ENCODE peak calls at places on chromosome 1, in seven cellular contexts. One of them, this sample, is unnamed.

GRCh38 chr1:245932302-245932972 is 574.6 kb downstream of the SMYD3 start:
- DNase-seq in MM.1S: no peak
- DNase-seq in prostate gland: no peak
- DNase-seq in neural crest cell: no peak
- DNase-seq in WTC11: no peak
- DNase-seq in fibroblast of lung: no peak
- DNase-seq in IMR-90: no peak
- DNase-seq in this sample: no peak

GRCh38 chr1:60960846-60961542 is 121.4 kb upstream of the NFIA start:
- DNase-seq in fibroblast of lung: no peak
- DNase-seq in IMR-90: no peak
- DNase-seq in WTC11: no peak
- DNase-seq in prostate gland: no peak
- DNase-seq in MM.1S: no peak
- DNase-seq in neural crest cell: no peak
- DNase-seq in this sample: no peak

GRCh38 chr1:243528459-243529120 is 272.7 kb downstream of the SDCCAG8 start:
- DNase-seq in MM.1S: no peak
- DNase-seq in WTC11: no peak
- DNase-seq in IMR-90: no peak
- DNase-seq in neural crest cell: no peak
- DNase-seq in prostate gland: no peak
- DNase-seq in fibroblast of lung: no peak
- DNase-seq in this sample: no peak

GRCh38 chr1:238176441-238176840 is 285.7 kb upstream of the ZP4 start:
- DNase-seq in fibroblast of lung: no peak
- DNase-seq in prostate gland: no peak
- DNase-seq in neural crest cell: no peak
- DNase-seq in MM.1S: no peak
- DNase-seq in WTC11: no peak
- DNase-seq in IMR-90: no peak
- DNase-seq in this sample: no peak

GRCh38 chr1:109792056-109792831 is 28.5 kb upstream of the EPS8L3 start:
- DNase-seq in neural crest cell: peak
- DNase-seq in prostate gland: no peak
- DNase-seq in IMR-90: peak
- DNase-seq in fibroblast of lung: peak
- DNase-seq in MM.1S: no peak
- DNase-seq in WTC11: peak
- DNase-seq in this sample: peak

GRCh38 chr1:110433803-110434202 is 17.1 kb upstream of the PROK1 start:
- DNase-seq in prostate gland: no peak
- DNase-seq in neural crest cell: no peak
- DNase-seq in fibroblast of lung: peak
- DNase-seq in MM.1S: peak
- DNase-seq in IMR-90: peak
- DNase-seq in WTC11: peak
- DNase-seq in this sample: peak

GRCh38 chr1:54581621-54582035 is 33.6 kb downstream of the ACOT11 start:
- DNase-seq in prostate gland: peak
- DNase-seq in MM.1S: no peak
- DNase-seq in WTC11: no peak
- DNase-seq in IMR-90: peak
- DNase-seq in fibroblast of lung: peak
- DNase-seq in neural crest cell: no peak
- DNase-seq in this sample: no peak

GRCh38 chr1:91166106-91166712 is 144.4 kb upstream of the ZNF644 start:
- DNase-seq in prostate gland: no peak
- DNase-seq in fibroblast of lung: peak
- DNase-seq in MM.1S: peak
- DNase-seq in IMR-90: peak
- DNase-seq in WTC11: peak
- DNase-seq in neural crest cell: peak
- DNase-seq in this sample: peak

GRCh38 chr1:201222125-201222524 is 31.5 kb downstream of the IGFN1 start:
- DNase-seq in WTC11: no peak
- DNase-seq in prostate gland: no peak
- DNase-seq in IMR-90: no peak
- DNase-seq in MM.1S: no peak
- DNase-seq in fibroblast of lung: no peak
- DNase-seq in neural crest cell: no peak
- DNase-seq in this sample: no peak

GRCh38 chr1:205061227-205061626 is 18.2 kb downstream of the CNTN2 start:
- DNase-seq in IMR-90: no peak
- DNase-seq in neural crest cell: no peak
- DNase-seq in MM.1S: no peak
- DNase-seq in WTC11: no peak
- DNase-seq in prostate gland: no peak
- DNase-seq in fibroblast of lung: no peak
- DNase-seq in this sample: no peak

GRCh38 chr1:43582162-43582566 is 51.5 kb downstream of the PTPRF start:
- DNase-seq in prostate gland: peak
- DNase-seq in IMR-90: peak
- DNase-seq in neural crest cell: no peak
- DNase-seq in WTC11: no peak
- DNase-seq in MM.1S: no peak
- DNase-seq in fibroblast of lung: peak
- DNase-seq in this sample: no peak

GRCh38 chr1:70656371-70656770 is 245.3 kb downstream of the CTH start:
- DNase-seq in neural crest cell: no peak
- DNase-seq in IMR-90: no peak
- DNase-seq in prostate gland: no peak
- DNase-seq in fibroblast of lung: no peak
- DNase-seq in MM.1S: no peak
- DNase-seq in WTC11: no peak
- DNase-seq in this sample: no peak

GRCh38 chr1:185936641-185937040 is 202.4 kb downstream of the HMCN1 start:
- DNase-seq in IMR-90: no peak
- DNase-seq in WTC11: no peak
- DNase-seq in prostate gland: no peak
- DNase-seq in fibroblast of lung: no peak
- DNase-seq in MM.1S: no peak
- DNase-seq in neural crest cell: no peak
- DNase-seq in this sample: no peak

GRCh38 chr1:248821101-248821500 is 4.6 kb downstream of the SH3BP5L start:
- DNase-seq in neural crest cell: no peak
- DNase-seq in WTC11: no peak
- DNase-seq in prostate gland: no peak
- DNase-seq in MM.1S: no peak
- DNase-seq in fibroblast of lung: peak
- DNase-seq in IMR-90: peak
- DNase-seq in this sample: no peak

GRCh38 chr1:155175927-155176371 is 2.3 kb downstream of the TRIM46 start:
- DNase-seq in neural crest cell: no peak
- DNase-seq in WTC11: no peak
- DNase-seq in MM.1S: peak
- DNase-seq in fibroblast of lung: no peak
- DNase-seq in IMR-90: no peak
- DNase-seq in prostate gland: no peak
- DNase-seq in this sample: peak

GRCh38 chr1:115545791-115546733 is 95.7 kb upstream of the VANGL1 start:
- DNase-seq in MM.1S: no peak
- DNase-seq in WTC11: peak
- DNase-seq in neural crest cell: peak
- DNase-seq in IMR-90: peak
- DNase-seq in prostate gland: peak
- DNase-seq in fibroblast of lung: peak
- DNase-seq in this sample: no peak

GRCh38 chr1:63223426-63223825 is 98.9 kb upstream of the FOXD3 start:
- DNase-seq in neural crest cell: no peak
- DNase-seq in WTC11: no peak
- DNase-seq in MM.1S: no peak
- DNase-seq in IMR-90: no peak
- DNase-seq in prostate gland: no peak
- DNase-seq in fibroblast of lung: no peak
- DNase-seq in this sample: no peak

GRCh38 chr1:101485712-101486111 is 248.9 kb downstream of the S1PR1 start:
- DNase-seq in fibroblast of lung: no peak
- DNase-seq in IMR-90: no peak
- DNase-seq in WTC11: no peak
- DNase-seq in MM.1S: no peak
- DNase-seq in prostate gland: no peak
- DNase-seq in neural crest cell: no peak
- DNase-seq in this sample: no peak

GRCh38 chr1:248906741-248907661 is 966 bp downstream of the PGBD2 start:
- DNase-seq in MM.1S: no peak
- DNase-seq in fibroblast of lung: peak
- DNase-seq in WTC11: no peak
- DNase-seq in neural crest cell: no peak
- DNase-seq in prostate gland: no peak
- DNase-seq in IMR-90: peak
- DNase-seq in this sample: no peak

GRCh38 chr1:235657747-235658526 is 8.4 kb upstream of the GNG4 start:
- DNase-seq in prostate gland: no peak
- DNase-seq in IMR-90: no peak
- DNase-seq in WTC11: no peak
- DNase-seq in fibroblast of lung: no peak
- DNase-seq in MM.1S: no peak
- DNase-seq in neural crest cell: no peak
- DNase-seq in this sample: no peak

GRCh38 chr1:26959722-26960624 is at the start of gene KDF1:
- DNase-seq in MM.1S: peak
- DNase-seq in IMR-90: no peak
- DNase-seq in fibroblast of lung: no peak
- DNase-seq in neural crest cell: no peak
- DNase-seq in WTC11: peak
- DNase-seq in prostate gland: peak
- DNase-seq in this sample: no peak

GRCh38 chr1:168636200-168636599 is 59.8 kb downstream of the XCL1 start:
- DNase-seq in WTC11: no peak
- DNase-seq in prostate gland: no peak
- DNase-seq in MM.1S: peak
- DNase-seq in IMR-90: no peak
- DNase-seq in fibroblast of lung: peak
- DNase-seq in neural crest cell: no peak
- DNase-seq in this sample: no peak
- TF ChIP-seq CTCF in WTC11: no peak
- TF ChIP-seq CTCF in prostate gland: no peak
- TF ChIP-seq CTCF in MM.1S: peak
- TF ChIP-seq CTCF in IMR-90: no peak
- TF ChIP-seq CTCF in fibroblast of lung: no peak
- TF ChIP-seq CTCF in neural crest cell: no peak
- TF ChIP-seq CTCF in this sample: no peak

DNA sequence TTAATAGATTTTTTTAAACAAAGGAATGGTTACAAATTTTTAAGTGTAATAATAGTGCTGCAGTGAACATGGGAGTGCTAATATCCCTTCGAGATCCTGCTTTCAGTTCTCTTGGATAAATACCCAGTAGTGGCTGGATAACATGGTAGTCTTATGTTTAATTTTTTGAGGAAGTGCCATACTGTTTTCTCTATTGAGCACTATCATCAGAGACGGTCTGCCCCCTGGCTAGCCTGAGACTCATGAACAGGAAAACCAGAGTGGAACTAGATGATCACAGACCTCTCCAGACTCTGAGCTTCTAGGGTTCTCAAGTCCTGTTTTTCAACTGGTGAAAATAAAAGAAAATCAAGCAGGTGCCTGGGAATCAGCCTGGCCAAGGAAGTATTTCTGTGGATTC is 97.3 kb upstream of the MARK1 start:
- DNase-seq in prostate gland: no peak
- DNase-seq in WTC11: no peak
- DNase-seq in neural crest cell: no peak
- DNase-seq in MM.1S: no peak
- DNase-seq in fibroblast of lung: no peak
- DNase-seq in IMR-90: no peak
- DNase-seq in this sample: no peak
- TF ChIP-seq CTCF in prostate gland: no peak
- TF ChIP-seq CTCF in WTC11: no peak
- TF ChIP-seq CTCF in neural crest cell: no peak
- TF ChIP-seq CTCF in MM.1S: no peak
- TF ChIP-seq CTCF in fibroblast of lung: no peak
- TF ChIP-seq CTCF in IMR-90: no peak
- TF ChIP-seq CTCF in this sample: no peak

GRCh38 chr1:228462560-228462959 is 24.6 kb upstream of the RNF187 start:
- DNase-seq in MM.1S: no peak
- DNase-seq in prostate gland: no peak
- DNase-seq in IMR-90: no peak
- DNase-seq in fibroblast of lung: no peak
- DNase-seq in WTC11: no peak
- DNase-seq in neural crest cell: no peak
- DNase-seq in this sample: no peak

GRCh38 chr1:228463009-228463558 is 24.1 kb upstream of the RNF187 start:
- DNase-seq in fibroblast of lung: no peak
- DNase-seq in neural crest cell: no peak
- DNase-seq in WTC11: no peak
- DNase-seq in prostate gland: no peak
- DNase-seq in MM.1S: no peak
- DNase-seq in IMR-90: no peak
- DNase-seq in this sample: no peak

GRCh38 chr1:228465134-228465533 is 22.0 kb upstream of the RNF187 start:
- DNase-seq in prostate gland: no peak
- DNase-seq in WTC11: no peak
- DNase-seq in neural crest cell: no peak
- DNase-seq in fibroblast of lung: no peak
- DNase-seq in MM.1S: no peak
- DNase-seq in IMR-90: no peak
- DNase-seq in this sample: no peak

GRCh38 chr1:228464487-228464983 is 22.6 kb upstream of the RNF187 start:
- DNase-seq in neural crest cell: peak
- DNase-seq in MM.1S: peak
- DNase-seq in IMR-90: peak
- DNase-seq in prostate gland: no peak
- DNase-seq in fibroblast of lung: peak
- DNase-seq in WTC11: peak
- DNase-seq in this sample: peak

GRCh38 chr1:228463559-228464455 is 23.4 kb upstream of the RNF187 start:
- DNase-seq in IMR-90: peak
- DNase-seq in prostate gland: no peak
- DNase-seq in MM.1S: peak
- DNase-seq in fibroblast of lung: peak
- DNase-seq in WTC11: peak
- DNase-seq in neural crest cell: peak
- DNase-seq in this sample: peak
- TF ChIP-seq CTCF in IMR-90: no peak
- TF ChIP-seq CTCF in prostate gland: no peak
- TF ChIP-seq CTCF in MM.1S: peak
- TF ChIP-seq CTCF in fibroblast of lung: no peak
- TF ChIP-seq CTCF in WTC11: no peak
- TF ChIP-seq CTCF in neural crest cell: peak
- TF ChIP-seq CTCF in this sample: peak

GRCh38 chr1:218274551-218274950 is 10.5 kb upstream of the RRP15 start:
- DNase-seq in IMR-90: no peak
- DNase-seq in WTC11: no peak
- DNase-seq in prostate gland: no peak
- DNase-seq in neural crest cell: no peak
- DNase-seq in MM.1S: no peak
- DNase-seq in fibroblast of lung: no peak
- DNase-seq in this sample: no peak
- TF ChIP-seq CTCF in IMR-90: no peak
- TF ChIP-seq CTCF in WTC11: no peak
- TF ChIP-seq CTCF in prostate gland: no peak
- TF ChIP-seq CTCF in neural crest cell: no peak
- TF ChIP-seq CTCF in MM.1S: no peak
- TF ChIP-seq CTCF in fibroblast of lung: no peak
- TF ChIP-seq CTCF in this sample: no peak

GRCh38 chr1:211577826-211578639 is 928 bp downstream of the SLC30A1 start:
- DNase-seq in prostate gland: peak
- DNase-seq in neural crest cell: peak
- DNase-seq in WTC11: peak
- DNase-seq in MM.1S: peak
- DNase-seq in fibroblast of lung: peak
- DNase-seq in IMR-90: peak
- DNase-seq in this sample: peak
- TF ChIP-seq CTCF in prostate gland: peak
- TF ChIP-seq CTCF in neural crest cell: peak
- TF ChIP-seq CTCF in WTC11: peak
- TF ChIP-seq CTCF in MM.1S: peak
- TF ChIP-seq CTCF in fibroblast of lung: peak
- TF ChIP-seq CTCF in IMR-90: peak
- TF ChIP-seq CTCF in this sample: peak

GRCh38 chr1:10909697-10910489 is 102.6 kb upstream of the TARDBP start:
- DNase-seq in prostate gland: peak
- DNase-seq in fibroblast of lung: no peak
- DNase-seq in WTC11: peak
- DNase-seq in IMR-90: no peak
- DNase-seq in neural crest cell: peak
- DNase-seq in MM.1S: peak
- DNase-seq in this sample: peak
- TF ChIP-seq CTCF in prostate gland: peak
- TF ChIP-seq CTCF in fibroblast of lung: no peak
- TF ChIP-seq CTCF in WTC11: peak
- TF ChIP-seq CTCF in IMR-90: peak
- TF ChIP-seq CTCF in neural crest cell: peak
- TF ChIP-seq CTCF in MM.1S: peak
- TF ChIP-seq CTCF in this sample: peak

This sample was measured in glutamatergic neuron.